ENCODE peak calls at places on chromosome 16, in ten cellular contexts. N is Peyer's patch; I is T-helper 2 cell; S is HTR-8/SVneo; Q is HEK293T; C is stimulated activated CD4-positive, alpha-beta T cell treated with anti-CD3 and anti-CD28 coated beads, Interleukin-12 subunit alpha, Interleukin-12 subunit beta, amount 100 ng/mL, for 24 hours; U is HS-5; B is lower leg skin; P is Caco-2; R is left ventricle myocardium superior. Z is an unnamed sample.

GRCh38 chr16:53052519-53053501 is at the start of gene CHD9NB:
- DNase-seq in Q (no peak), C (no peak), U (peak), P (peak), I (no peak), S (peak), N (no peak), B (no peak), R (no peak), Z (peak)

GRCh38 chr16:4618645-4619418 is 4.1 kb upstream of the UBALD1 start:
- DNase-seq in P (no peak), R (peak), U (no peak), I (no peak), N (no peak), B (no peak), Q (no peak), C (no peak), S (no peak), Z (no peak)

GRCh38 chr16:57533618-57534336 is 2.6 kb downstream of the CCDC102A start:
- DNase-seq in P (peak), N (peak), R (no peak), I (no peak), B (peak), Q (peak), S (no peak), C (no peak), U (no peak), Z (no peak)

GRCh38 chr16:4140652-4141051 is 24.4 kb upstream of the ADCY9 start:
- DNase-seq in R (no peak), B (no peak), P (no peak), U (no peak), S (peak), N (no peak), I (no peak), Q (no peak), C (no peak), Z (peak)

GRCh38 chr16:54203384-54203783 is 83.2 kb downstream of the IRX3 start:
- DNase-seq in B (peak), N (no peak), C (no peak), Q (no peak), S (no peak), R (no peak), U (no peak), I (no peak), P (no peak), Z (no peak)

GRCh38 chr16:66401610-66402009 is 25.5 kb upstream of the BEAN1 start:
- DNase-seq in S (no peak), B (peak), U (no peak), P (no peak), I (no peak), C (no peak), Q (no peak), N (no peak), R (no peak), Z (no peak)

GRCh38 chr16:57265850-57266530 is 18.5 kb downstream of the PLLP start:
- DNase-seq in U (no peak), R (peak), N (no peak), B (peak), I (no peak), C (no peak), P (no peak), Q (no peak), S (no peak), Z (no peak)

GRCh38 chr16:86930001-86930400 is 351.7 kb downstream of the FOXL1 start:
- DNase-seq in S (no peak), Q (no peak), U (no peak), I (no peak), C (no peak), B (no peak), P (no peak), N (no peak), R (no peak), Z (no peak)

GRCh38 chr16:87002717-87003413 is 314.3 kb downstream of the C16orf95 start:
- DNase-seq in Q (no peak), S (no peak), R (no peak), U (no peak), I (no peak), P (peak), C (no peak), N (no peak), B (no peak), Z (peak)

GRCh38 chr16:4487955-4488481 is 11.8 kb downstream of the HMOX2 start:
- DNase-seq in R (no peak), S (no peak), I (peak), B (no peak), P (no peak), N (no peak), U (no peak), C (no peak), Q (no peak), Z (peak)

GRCh38 chr16:12661656-12662172 is 142.0 kb downstream of the CPPED1 start:
- DNase-seq in Q (peak), S (no peak), U (no peak), C (no peak), R (no peak), B (no peak), I (no peak), N (no peak), P (peak), Z (peak)

GRCh38 chr16:86025706-86026105 is 126.7 kb downstream of the IRF8 start:
- DNase-seq in Q (no peak), R (no peak), N (no peak), B (peak), S (no peak), P (peak), I (no peak), C (no peak), U (no peak), Z (no peak)

GRCh38 chr16:14280541-14280940 is 209.4 kb downstream of the MRTFB start:
- DNase-seq in U (peak), R (no peak), N (no peak), C (no peak), I (no peak), B (no peak), P (no peak), Q (no peak), S (no peak), Z (no peak)

GRCh38 chr16:1493746-1494094 is 560 bp downstream of the TELO2 start:
- DNase-seq in I (no peak), Q (peak), N (no peak), U (no peak), C (peak), S (peak), R (no peak), B (no peak), P (no peak), Z (no peak)

GRCh38 chr16:68997564-68997963 is 107.9 kb upstream of the HAS3 start:
- DNase-seq in C (no peak), R (no peak), N (no peak), U (no peak), P (peak), B (no peak), Q (no peak), I (no peak), S (no peak), Z (no peak)

GRCh38 chr16:85253127-85253941 is 141.1 kb upstream of the CIBAR2 start:
- DNase-seq in I (peak), C (peak), B (no peak), Q (peak), R (peak), U (no peak), N (peak), S (peak), P (no peak), Z (peak)

GRCh38 chr16:60203525-60204124 is 1469.5 kb upstream of the GOT2 start:
- DNase-seq in R (no peak), Q (no peak), U (no peak), C (no peak), B (no peak), P (no peak), S (no peak), N (no peak), I (no peak), Z (peak)

GRCh38 chr16:67186550-67186950 is 2.8 kb upstream of the MATCAP1 start:
- DNase-seq in Q (no peak), C (no peak), I (no peak), S (no peak), R (no peak), B (no peak), U (no peak), P (peak), N (no peak), Z (no peak)

GRCh38 chr16:3032624-3033023 is 4.1 kb downstream of the BICDL2 start:
- DNase-seq in U (no peak), C (no peak), B (no peak), I (no peak), R (no peak), Q (no peak), P (no peak), S (no peak), N (no peak), Z (no peak)

GRCh38 chr16:84279871-84280270 is 14.8 kb upstream of the WFDC1 start:
- DNase-seq in I (no peak), Q (no peak), S (no peak), P (no peak), N (no peak), U (no peak), R (no peak), B (no peak), C (no peak), Z (no peak)

GRCh38 chr16:48526958-48527331 is 83.0 kb downstream of the N4BP1 start:
- DNase-seq in Q (no peak), N (no peak), U (no peak), R (no peak), B (peak), C (no peak), I (no peak), P (no peak), S (no peak), Z (no peak)

GRCh38 chr16:49858200-49859129 is 2.6 kb upstream of the ZNF423 start:
- DNase-seq in B (peak), C (peak), U (no peak), P (no peak), Q (no peak), N (no peak), R (peak), I (no peak), S (no peak), Z (no peak)

GRCh38 chr16:56305956-56306565 is 114.8 kb downstream of the GNAO1 start:
- DNase-seq in C (no peak), U (no peak), I (no peak), B (no peak), R (no peak), P (no peak), N (no peak), Q (no peak), S (no peak), Z (peak)

GRCh38 chr16:88842308-88842756 is 14.4 kb downstream of the GALNS start:
- DNase-seq in N (no peak), C (no peak), P (no peak), U (no peak), Q (no peak), B (no peak), S (no peak), R (no peak), I (no peak), Z (no peak)

GRCh38 chr16:22648941-22649340 is 138.2 kb downstream of the NPIPB5 start:
- DNase-seq in Q (no peak), U (no peak), C (no peak), R (no peak), N (no peak), S (no peak), I (no peak), B (no peak), P (no peak), Z (no peak)

GRCh38 chr16:65937455-65937854 is 429.0 kb upstream of the CDH5 start:
- DNase-seq in Q (no peak), C (no peak), B (no peak), P (no peak), R (no peak), I (no peak), U (no peak), N (no peak), S (no peak), Z (no peak)

GRCh38 chr16:73096510-73096909 is 48.6 kb upstream of the ZFHX3 start:
- DNase-seq in P (no peak), N (no peak), U (no peak), R (no peak), Q (no peak), B (no peak), C (no peak), S (no peak), I (no peak), Z (no peak)

GRCh38 chr16:592518-593306 is 2.8 kb downstream of the RAB40C start:
- DNase-seq in I (no peak), B (no peak), R (no peak), S (no peak), C (no peak), P (peak), Q (peak), N (no peak), U (no peak), Z (no peak)

GRCh38 chr16:68134644-68135043 is 49.5 kb downstream of the NFATC3 start:
- DNase-seq in Q (no peak), P (no peak), R (no peak), B (no peak), N (no peak), I (no peak), U (no peak), C (no peak), S (no peak), Z (no peak)

GRCh38 chr16:20850981-20851380 is 44.7 kb downstream of the REXO5 start:
- DNase-seq in S (no peak), P (no peak), C (no peak), I (no peak), B (no peak), U (no peak), R (no peak), Q (no peak), N (no peak), Z (peak)